ENCODE peak calls at places on chromosome 20, in five cellular contexts. I, H, N, D and L are unnamed samples.

GRCh38 chr20:34127787-34128186 is 15.7 kb upstream of the EIF2S2 start:
- DNase-seq in D (no peak), H (no peak), N (no peak), I (no peak), L (no peak)

GRCh38 chr20:36092424-36093024 is 62.0 kb upstream of the EPB41L1 start:
- DNase-seq in D (peak; percentile 45), I (no peak), H (peak; percentile 41), N (peak; percentile 40), L (peak; percentile 20)

GRCh38 chr20:56187791-56188190 is 60.7 kb upstream of the MC3R start:
- DNase-seq in I (peak; percentile 6), D (no peak), N (no peak), H (no peak), L (no peak)

GRCh38 chr20:47677314-47678129 is 107.8 kb downstream of the SULF2 start:
- DNase-seq in I (peak; percentile 56), D (peak; percentile 42), H (no peak), N (peak; percentile 52), L (peak; percentile 18)

GRCh38 chr20:21018576-21018975 is 87.6 kb downstream of the LINC00237 start:
- DNase-seq in N (no peak), I (no peak), H (no peak), D (no peak), L (no peak)

GRCh38 chr20:5650191-5650691 is 100.0 kb upstream of the SHLD1 start:
- DNase-seq in D (no peak), I (no peak), N (no peak), H (no peak), L (no peak)

GRCh38 chr20:18532626-18533025 is 24.9 kb downstream of the SEC23B start:
- DNase-seq in I (no peak), N (no peak), D (no peak), H (no peak), L (no peak)

GRCh38 chr20:6157345-6157744 is 34.5 kb upstream of the FERMT1 start:
- DNase-seq in N (no peak), D (no peak), H (no peak), I (no peak), L (no peak)

GRCh38 chr20:1467355-1468116 is 887 bp upstream of the NSFL1C start:
- DNase-seq in H (no peak), D (peak; percentile 65), I (no peak), N (no peak), L (peak; percentile 15)

GRCh38 chr20:37526238-37526838 is 1.3 kb downstream of the BLCAP start:
- DNase-seq in I (no peak), N (no peak), D (peak; percentile 33), H (no peak), L (no peak)

GRCh38 chr20:43681991-43682410 is 15.1 kb downstream of the MYBL2 start:
- DNase-seq in H (no peak), N (no peak), I (no peak), D (peak; percentile 74), L (no peak)

GRCh38 chr20:58710481-58711265 is 18.1 kb downstream of the NPEPL1 start:
- DNase-seq in D (peak; percentile 3), H (no peak), N (no peak), I (peak; percentile 3), L (no peak)

GRCh38 chr20:7272512-7272911 is 505.0 kb downstream of the BMP2 start:
- DNase-seq in N (no peak), D (no peak), I (no peak), H (no peak), L (no peak)

GRCh38 chr20:10264166-10264558 is 45.5 kb downstream of the SNAP25 start:
- DNase-seq in D (no peak), H (no peak), N (no peak), I (no peak), L (no peak)
- H3K4me1 ChIP-seq in D (no peaks in the 10 kb centered on the region), H (no peaks in the 10 kb centered on the region), N (no peaks in the 10 kb centered on the region), I (no peaks in the 10 kb centered on the region), L (no peaks in the 10 kb centered on the region)

DNA sequence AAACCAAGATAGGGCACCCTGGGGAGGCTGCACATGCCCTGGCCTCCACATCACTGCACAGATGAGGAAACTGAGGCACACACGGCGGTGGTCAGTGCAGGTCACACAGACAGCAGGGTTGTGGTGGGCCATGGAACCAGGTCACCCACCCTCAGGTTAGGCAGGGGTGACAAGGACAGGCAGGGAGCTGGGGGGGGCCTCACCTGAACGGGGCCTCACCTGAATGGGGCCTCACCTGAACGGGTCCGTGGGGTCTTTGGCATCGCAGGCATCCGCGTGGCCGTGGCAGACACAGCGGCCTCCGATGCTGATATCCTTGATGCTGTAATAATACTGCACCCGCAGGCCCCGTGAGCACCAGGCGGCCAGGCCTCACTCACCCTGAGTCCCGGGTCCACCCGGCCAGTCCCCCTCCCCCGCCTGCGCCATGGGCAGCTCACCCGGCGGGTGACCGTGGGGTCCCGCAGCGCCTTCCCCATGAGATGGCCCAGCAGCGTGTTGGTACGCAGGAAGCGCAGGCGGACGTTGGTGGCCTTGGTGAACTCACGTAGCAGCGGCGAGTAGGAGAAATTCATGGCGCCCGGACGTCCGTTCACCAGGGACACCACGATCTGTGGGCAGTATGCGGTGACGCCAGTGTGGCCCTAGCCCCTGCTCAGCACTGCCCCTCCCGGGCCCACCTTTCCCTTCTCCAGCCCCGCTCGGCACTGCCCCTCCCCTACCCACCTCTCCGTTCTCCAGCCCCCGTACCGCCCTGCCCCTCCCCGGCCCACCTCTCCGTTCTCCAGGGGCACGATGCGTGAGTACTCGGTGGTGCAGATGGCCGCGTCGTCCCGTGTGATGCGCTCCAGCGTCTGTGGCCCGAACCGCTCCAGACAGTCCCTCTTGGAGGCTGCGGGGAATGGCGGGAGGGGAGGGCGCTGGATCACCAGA is 15.4 kb downstream of the LAMA5 start:
- DNase-seq in H (peak; percentile 17), N (peak; percentile 21), D (no peak), I (no peak), L (no peak)
- H3K4me1 ChIP-seq in H (peaks cover 49% of the 10 kb centered on the region), N (peaks cover 39% of the 10 kb centered on the region), D (peaks cover 30% of the 10 kb centered on the region), I (no peaks in the 10 kb centered on the region), L (no peaks in the 10 kb centered on the region)

DNA sequence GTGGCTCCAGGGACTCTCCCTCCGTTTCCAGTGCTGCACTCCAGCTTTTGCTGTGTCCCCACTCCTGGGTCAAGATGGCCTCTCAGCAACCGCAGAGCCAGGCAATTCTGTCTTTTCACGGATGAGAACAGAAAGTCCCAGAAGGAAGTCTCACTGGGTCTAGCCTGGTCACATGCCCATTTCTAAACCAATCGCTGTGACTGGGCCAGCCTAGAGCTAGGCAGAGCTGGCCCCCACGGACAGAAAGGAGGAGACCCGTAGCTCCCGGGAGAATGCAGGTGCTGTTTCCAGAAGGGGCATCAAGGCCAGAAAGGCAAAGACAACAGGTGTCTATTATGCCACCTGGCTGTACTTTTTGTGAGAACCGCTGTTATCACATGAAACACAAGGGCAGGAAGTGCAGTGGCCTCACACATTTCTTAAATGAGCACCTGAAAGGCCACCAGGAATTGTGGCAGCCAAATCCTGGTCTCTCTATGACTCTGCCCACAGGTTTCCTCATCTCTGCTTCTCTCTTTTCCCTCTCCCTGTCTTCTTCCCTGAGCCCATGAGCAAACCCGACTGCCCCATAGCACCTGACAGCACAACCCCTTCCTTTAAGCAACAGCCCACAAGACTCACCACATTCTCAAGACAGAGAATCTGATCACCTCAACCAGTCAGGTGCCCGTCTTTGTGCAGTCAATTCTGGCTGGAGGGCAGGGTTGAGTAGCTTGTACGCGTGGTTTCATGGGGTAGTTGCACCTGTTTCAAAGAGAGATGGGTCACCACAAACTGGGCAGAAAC is 37.1 kb upstream of the B4GALT5 start:
- DNase-seq in N (no peak), I (peak; percentile 43), D (peak; percentile 61), H (peak; percentile 23), L (no peak)
- H3K4me1 ChIP-seq in N (peaks cover 21% of the 10 kb centered on the region), I (peaks cover 8% of the 10 kb centered on the region), D (peaks cover 8% of the 10 kb centered on the region), H (peaks cover 34% of the 10 kb centered on the region), L (peaks cover 5% of the 10 kb centered on the region)

DNA sequence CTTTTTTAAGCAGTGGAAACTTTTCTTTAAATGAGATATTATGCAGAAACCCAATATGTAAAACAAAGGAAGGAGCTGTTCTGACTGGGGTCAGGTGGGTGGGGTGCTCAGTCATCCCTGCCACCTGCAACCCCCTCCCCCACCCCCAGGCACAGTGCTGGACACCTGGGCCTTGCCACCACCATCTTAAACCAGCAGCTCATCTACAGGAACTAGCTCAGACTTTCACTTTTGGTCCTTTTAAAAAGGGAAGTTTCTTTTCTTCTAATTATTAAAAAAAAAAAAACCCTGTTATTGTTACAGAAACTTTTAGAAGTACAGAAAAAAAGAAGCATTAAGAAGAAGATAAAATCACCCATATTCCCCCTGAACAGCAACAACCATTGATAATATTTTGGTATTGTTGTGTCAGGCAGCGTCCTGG is 37.1 kb downstream of the PPP1R16B start:
- DNase-seq in I (peak; percentile 79), N (no peak), D (peak; percentile 73), H (no peak), L (no peak)
- H3K4me1 ChIP-seq in I (peaks cover 21% of the 10 kb centered on the region), N (peaks cover 29% of the 10 kb centered on the region), D (no peaks in the 10 kb centered on the region), H (no peaks in the 10 kb centered on the region), L (peaks cover 69% of the 10 kb centered on the region)

GRCh38 chr20:53914091-53914860 is 156.1 kb downstream of the BCAS1 start:
- DNase-seq in N (no peak), H (no peak), D (peak; percentile 8), I (no peak), L (no peak)

GRCh38 chr20:53907968-53908751 is 162.2 kb downstream of the BCAS1 start:
- DNase-seq in I (no peak), H (no peak), D (no peak), N (no peak), L (no peak)

GRCh38 chr20:53910312-53911002 is 159.9 kb downstream of the BCAS1 start:
- DNase-seq in I (no peak), D (peak; percentile 5), H (no peak), N (no peak), L (no peak)

GRCh38 chr20:53914861-53915458 is 155.4 kb downstream of the BCAS1 start:
- DNase-seq in D (no peak), H (no peak), I (peak; percentile 37), N (no peak), L (no peak)

GRCh38 chr20:53911301-53911700 is 159.1 kb downstream of the BCAS1 start:
- DNase-seq in N (no peak), I (no peak), D (peak; percentile 3), H (no peak), L (no peak)
- H3K4me1 ChIP-seq in N (peaks cover 13% of the 10 kb centered on the region), I (peaks cover 23% of the 10 kb centered on the region), D (peaks cover 33% of the 10 kb centered on the region), H (peaks cover 6% of the 10 kb centered on the region), L (peaks cover 26% of the 10 kb centered on the region)

GRCh38 chr20:50521709-50522674 is 11.8 kb downstream of the PTPN1 start:
- DNase-seq in D (no peak), N (no peak), I (no peak), H (no peak), L (no peak)
- H3K4me1 ChIP-seq in D (peaks cover 77% of the 10 kb centered on the region), N (peaks cover 81% of the 10 kb centered on the region), I (peaks cover 43% of the 10 kb centered on the region), H (peaks cover 77% of the 10 kb centered on the region), L (peaks cover 90% of the 10 kb centered on the region)

GRCh38 chr20:32527447-32528055 is 57.6 kb downstream of the NOL4L start:
- DNase-seq in N (no peak), D (no peak), H (no peak), I (peak; percentile 54), L (peak; percentile 43)
- H3K4me1 ChIP-seq in N (peaks cover 16% of the 10 kb centered on the region), D (no peaks in the 10 kb centered on the region), H (no peaks in the 10 kb centered on the region), I (peaks cover 28% of the 10 kb centered on the region), L (peaks cover 84% of the 10 kb centered on the region)